ENCODE peak calls at places on chromosomes 3 and 15, in eight cellular contexts. One of them, this sample, is unnamed.
A peak's percentile ranks its signal among the peaks of the same experiment; 100 is the strongest.

GRCh38 chr15:79858469-79858868 is 38.3 kb downstream of the MTHFS start:
- DNase-seq in stimulated activated CD4-positive, alpha-beta T cell treated with anti-CD3 and anti-CD28 coated beads, TNF-alpha, amount 100 ng/mL, for 1 hour: no peak
- DNase-seq in dorsolateral prefrontal cortex: no peak
- DNase-seq in HCT116: no peak
- DNase-seq in H7: no peak
- DNase-seq in lower leg skin: no peak
- DNase-seq in AG10803: peak; percentile 9
- DNase-seq in activated T-helper 1 cell treated with anti-CD3 and anti-CD28 coated beads, Interleukin-2, amount 50 U/mL, for 16 hours: no peak
- DNase-seq in this sample: no peak

GRCh38 chr3:52372822-52373504 is 56.8 kb downstream of the DNAH1 start:
- DNase-seq in stimulated activated CD4-positive, alpha-beta T cell treated with anti-CD3 and anti-CD28 coated beads, TNF-alpha, amount 100 ng/mL, for 1 hour: no peak
- DNase-seq in dorsolateral prefrontal cortex: no peak
- DNase-seq in HCT116: no peak
- DNase-seq in H7: peak; percentile 92
- DNase-seq in lower leg skin: no peak
- DNase-seq in AG10803: no peak
- DNase-seq in activated T-helper 1 cell treated with anti-CD3 and anti-CD28 coated beads, Interleukin-2, amount 50 U/mL, for 16 hours: no peak
- DNase-seq in this sample: no peak

GRCh38 chr15:78456391-78456790 is 18.4 kb downstream of the IREB2 start:
- DNase-seq in stimulated activated CD4-positive, alpha-beta T cell treated with anti-CD3 and anti-CD28 coated beads, TNF-alpha, amount 100 ng/mL, for 1 hour: no peak
- DNase-seq in dorsolateral prefrontal cortex: no peak
- DNase-seq in HCT116: no peak
- DNase-seq in H7: no peak
- DNase-seq in lower leg skin: no peak
- DNase-seq in AG10803: no peak
- DNase-seq in activated T-helper 1 cell treated with anti-CD3 and anti-CD28 coated beads, Interleukin-2, amount 50 U/mL, for 16 hours: no peak
- DNase-seq in this sample: no peak

GRCh38 chr3:157637866-157638265 is 134.7 kb upstream of the VEPH1 start:
- DNase-seq in stimulated activated CD4-positive, alpha-beta T cell treated with anti-CD3 and anti-CD28 coated beads, TNF-alpha, amount 100 ng/mL, for 1 hour: no peak
- DNase-seq in dorsolateral prefrontal cortex: no peak
- DNase-seq in HCT116: no peak
- DNase-seq in H7: no peak
- DNase-seq in lower leg skin: no peak
- DNase-seq in AG10803: no peak
- DNase-seq in activated T-helper 1 cell treated with anti-CD3 and anti-CD28 coated beads, Interleukin-2, amount 50 U/mL, for 16 hours: no peak
- DNase-seq in this sample: no peak

GRCh38 chr3:38725726-38726410 is 76.4 kb upstream of the SCN5A start:
- DNase-seq in stimulated activated CD4-positive, alpha-beta T cell treated with anti-CD3 and anti-CD28 coated beads, TNF-alpha, amount 100 ng/mL, for 1 hour: no peak
- DNase-seq in dorsolateral prefrontal cortex: no peak
- DNase-seq in HCT116: no peak
- DNase-seq in H7: no peak
- DNase-seq in lower leg skin: no peak
- DNase-seq in AG10803: peak; percentile 18
- DNase-seq in activated T-helper 1 cell treated with anti-CD3 and anti-CD28 coated beads, Interleukin-2, amount 50 U/mL, for 16 hours: no peak
- DNase-seq in this sample: peak; percentile 53

GRCh38 chr3:81395739-81396138 is 365.7 kb downstream of the GBE1 start:
- DNase-seq in stimulated activated CD4-positive, alpha-beta T cell treated with anti-CD3 and anti-CD28 coated beads, TNF-alpha, amount 100 ng/mL, for 1 hour: no peak
- DNase-seq in dorsolateral prefrontal cortex: no peak
- DNase-seq in HCT116: no peak
- DNase-seq in H7: peak; percentile 8
- DNase-seq in lower leg skin: no peak
- DNase-seq in AG10803: peak; percentile 7
- DNase-seq in activated T-helper 1 cell treated with anti-CD3 and anti-CD28 coated beads, Interleukin-2, amount 50 U/mL, for 16 hours: no peak
- DNase-seq in this sample: no peak

GRCh38 chr15:38696120-38696727 is 131.6 kb upstream of the RASGRP1 start:
- DNase-seq in stimulated activated CD4-positive, alpha-beta T cell treated with anti-CD3 and anti-CD28 coated beads, TNF-alpha, amount 100 ng/mL, for 1 hour: peak; percentile 31
- DNase-seq in dorsolateral prefrontal cortex: no peak
- DNase-seq in HCT116: no peak
- DNase-seq in H7: no peak
- DNase-seq in lower leg skin: no peak
- DNase-seq in AG10803: peak; percentile 57
- DNase-seq in activated T-helper 1 cell treated with anti-CD3 and anti-CD28 coated beads, Interleukin-2, amount 50 U/mL, for 16 hours: peak; percentile 32
- DNase-seq in this sample: peak; percentile 47

GRCh38 chr3:38122712-38123290 is 14.1 kb downstream of the ACAA1 start:
- DNase-seq in stimulated activated CD4-positive, alpha-beta T cell treated with anti-CD3 and anti-CD28 coated beads, TNF-alpha, amount 100 ng/mL, for 1 hour: no peak
- DNase-seq in dorsolateral prefrontal cortex: no peak
- DNase-seq in HCT116: no peak
- DNase-seq in H7: no peak
- DNase-seq in lower leg skin: no peak
- DNase-seq in AG10803: no peak
- DNase-seq in activated T-helper 1 cell treated with anti-CD3 and anti-CD28 coated beads, Interleukin-2, amount 50 U/mL, for 16 hours: no peak
- DNase-seq in this sample: no peak

GRCh38 chr15:52255008-52255407 is 40.6 kb downstream of the MYO5C start:
- DNase-seq in stimulated activated CD4-positive, alpha-beta T cell treated with anti-CD3 and anti-CD28 coated beads, TNF-alpha, amount 100 ng/mL, for 1 hour: no peak
- DNase-seq in dorsolateral prefrontal cortex: no peak
- DNase-seq in HCT116: no peak
- DNase-seq in H7: no peak
- DNase-seq in lower leg skin: no peak
- DNase-seq in AG10803: peak; percentile 36
- DNase-seq in activated T-helper 1 cell treated with anti-CD3 and anti-CD28 coated beads, Interleukin-2, amount 50 U/mL, for 16 hours: no peak
- DNase-seq in this sample: peak; percentile 21

GRCh38 chr3:168888781-168889180 is 774.7 kb downstream of the MECOM start:
- DNase-seq in stimulated activated CD4-positive, alpha-beta T cell treated with anti-CD3 and anti-CD28 coated beads, TNF-alpha, amount 100 ng/mL, for 1 hour: no peak
- DNase-seq in dorsolateral prefrontal cortex: no peak
- DNase-seq in HCT116: no peak
- DNase-seq in H7: no peak
- DNase-seq in lower leg skin: no peak
- DNase-seq in AG10803: no peak
- DNase-seq in activated T-helper 1 cell treated with anti-CD3 and anti-CD28 coated beads, Interleukin-2, amount 50 U/mL, for 16 hours: no peak
- DNase-seq in this sample: no peak

GRCh38 chr3:191342391-191342790 is 12.1 kb upstream of the UTS2B start:
- DNase-seq in stimulated activated CD4-positive, alpha-beta T cell treated with anti-CD3 and anti-CD28 coated beads, TNF-alpha, amount 100 ng/mL, for 1 hour: no peak
- DNase-seq in dorsolateral prefrontal cortex: no peak
- DNase-seq in HCT116: no peak
- DNase-seq in H7: no peak
- DNase-seq in lower leg skin: no peak
- DNase-seq in AG10803: no peak
- DNase-seq in activated T-helper 1 cell treated with anti-CD3 and anti-CD28 coated beads, Interleukin-2, amount 50 U/mL, for 16 hours: no peak
- DNase-seq in this sample: no peak

GRCh38 chr3:126329927-126330725 is 27.1 kb downstream of the KLF15 start:
- DNase-seq in stimulated activated CD4-positive, alpha-beta T cell treated with anti-CD3 and anti-CD28 coated beads, TNF-alpha, amount 100 ng/mL, for 1 hour: no peak
- DNase-seq in dorsolateral prefrontal cortex: peak; percentile 17
- DNase-seq in HCT116: no peak
- DNase-seq in H7: no peak
- DNase-seq in lower leg skin: no peak
- DNase-seq in AG10803: no peak
- DNase-seq in activated T-helper 1 cell treated with anti-CD3 and anti-CD28 coated beads, Interleukin-2, amount 50 U/mL, for 16 hours: no peak
- DNase-seq in this sample: no peak

GRCh38 chr3:23283625-23284024 is 80.5 kb downstream of the UBE2E2 start:
- DNase-seq in stimulated activated CD4-positive, alpha-beta T cell treated with anti-CD3 and anti-CD28 coated beads, TNF-alpha, amount 100 ng/mL, for 1 hour: no peak
- DNase-seq in dorsolateral prefrontal cortex: no peak
- DNase-seq in HCT116: no peak
- DNase-seq in H7: no peak
- DNase-seq in lower leg skin: no peak
- DNase-seq in AG10803: no peak
- DNase-seq in activated T-helper 1 cell treated with anti-CD3 and anti-CD28 coated beads, Interleukin-2, amount 50 U/mL, for 16 hours: no peak
- DNase-seq in this sample: no peak

This sample was measured in hepatic stellate cell.